ENCODE peak calls at places on chromosomes 11 and 22, in five cellular contexts. M is AG08395; R is HS-5; S is renal cortical epithelial cell; E is stimulated activated CD4-positive, alpha-beta T cell treated with anti-CD3 and anti-CD28 coated beads, Interleukin-12 subunit alpha, Interleukin-12 subunit beta, amount 100 ng/mL, for 48 hours. D is an unnamed sample.
A peak's percentile ranks its signal among the peaks of the same experiment; 100 is the strongest.

GRCh38 chr22:28983190-28983589 is 78.4 kb downstream of the C22orf31 start:
- DNase-seq in M (no peak), R (no peak), S (no peak), E (no peak), D (no peak)

GRCh38 chr11:121522043-121522941 is 69.5 kb upstream of the SORL1-AS1 start:
- DNase-seq in M (no peak), R (no peak), S (no peak), E (no peak), D (no peak)

GRCh38 chr11:65115361-65116082 is 2.0 kb downstream of the ZNHIT2 start:
- DNase-seq in M (no peak), R (no peak), S (no peak), E (no peak), D (no peak)

GRCh38 chr11:122395282-122395681 is 260.2 kb upstream of the UBASH3B start:
- DNase-seq in M (no peak), R (no peak), S (no peak), E (no peak), D (no peak)

GRCh38 chr11:73177380-73178091 is 35.4 kb upstream of the FCHSD2 start:
- DNase-seq in M (peak; percentile 53), R (no peak), S (no peak), E (no peak), D (no peak)

GRCh38 chr22:20793386-20794131 is 19.6 kb downstream of the SERPIND1 start:
- DNase-seq in M (no peak), R (no peak), S (no peak), E (no peak), D (no peak)

GRCh38 chr11:46200537-46201281 is 76.8 kb upstream of the CREB3L1 start:
- DNase-seq in M (peak; percentile 41), R (peak; percentile 16), S (no peak), E (no peak), D (no peak)

GRCh38 chr11:554824-555499 is 5.6 kb downstream of the LMNTD2 start:
- DNase-seq in M (peak; percentile 49), R (no peak), S (peak; percentile 34), E (no peak), D (no peak)

GRCh38 chr22:17307566-17307965 is 61.7 kb upstream of the CECR2 start:
- DNase-seq in M (no peak), R (no peak), S (no peak), E (no peak), D (no peak)

GRCh38 chr11:77088236-77089003 is 14.2 kb upstream of the OMP start:
- DNase-seq in M (no peak), R (no peak), S (no peak), E (no peak), D (no peak)

GRCh38 chr22:47713880-47714452 is 951.5 kb downstream of the TBC1D22A start:
- DNase-seq in M (no peak), R (no peak), S (no peak), E (no peak), D (no peak)

GRCh38 chr22:38490915-38491314 is 15.2 kb downstream of the DDX17 start:
- DNase-seq in M (no peak), R (no peak), S (no peak), E (no peak), D (no peak)

GRCh38 chr11:16603245-16603644 is 135.2 kb upstream of the C11orf58 start:
- DNase-seq in M (no peak), R (no peak), S (peak; percentile 23), E (no peak), D (no peak)

GRCh38 chr11:91538065-91538464 is 686.6 kb upstream of the FAT3 start:
- DNase-seq in M (no peak), R (no peak), S (no peak), E (no peak), D (no peak)

GRCh38 chr11:34898474-34898873 is 17.7 kb downstream of the APIP start:
- DNase-seq in M (no peak), R (no peak), S (no peak), E (no peak), D (no peak)

GRCh38 chr11:12234216-12234615 is 123.8 kb downstream of the MICAL2 start:
- DNase-seq in M (no peak), R (no peak), S (no peak), E (no peak), D (peak; percentile 87)

GRCh38 chr11:96197801-96198465 is 145.1 kb downstream of the MAML2 start:
- DNase-seq in M (no peak), R (no peak), S (no peak), E (no peak), D (no peak)

GRCh38 chr11:68763181-68763721 is 11.9 kb upstream of the TESMIN start:
- DNase-seq in M (no peak), R (no peak), S (peak; percentile 49), E (no peak), D (no peak)

GRCh38 chr11:108857382-108857781 is 192.5 kb downstream of the DDX10 start:
- DNase-seq in M (no peak), R (no peak), S (no peak), E (no peak), D (no peak)

GRCh38 chr22:50529416-50530279 is at the start of gene TYMP:
- DNase-seq in M (peak; percentile 67), R (no peak), S (no peak), E (no peak), D (no peak)

GRCh38 chr11:33256031-33256807 is 962 bp upstream of the HIPK3 start:
- DNase-seq in M (no peak), R (no peak), S (no peak), E (no peak), D (no peak)

GRCh38 chr11:106540001-106540400 is 462.5 kb downstream of the AASDHPPT start:
- DNase-seq in M (no peak), R (no peak), S (no peak), E (no peak), D (no peak)

GRCh38 chr22:46674367-46674781 is 54.2 kb downstream of the GRAMD4 start:
- DNase-seq in M (peak; percentile 46), R (no peak), S (no peak), E (peak; percentile 94), D (no peak)

GRCh38 chr11:70005107-70005818 is 72.9 kb upstream of the ANO1 start:
- DNase-seq in M (peak; percentile 74), R (peak; percentile 25), S (no peak), E (no peak), D (peak; percentile 35)

GRCh38 chr11:100574894-100575769 is 112.0 kb upstream of the ARHGAP42 start:
- DNase-seq in M (no peak), R (peak; percentile 77), S (peak; percentile 58), E (no peak), D (no peak)

D was measured in astrocyte of the cerebellum.